ENCODE peak calls at places on chromosomes 5 and 9, in five cellular contexts. U, B, V, X and Z are unnamed samples.
A peak's percentile ranks its signal among the peaks of the same experiment; 100 is the strongest.

GRCh38 chr9:129175825-129176633 is 2.0 kb downstream of the IER5L start:
- DNase-seq in V (peak; percentile 90), B (peak; percentile 91), U (peak; percentile 81), X (peak; percentile 53), Z (peak; percentile 93)

GRCh38 chr9:137772281-137772873 is 105.2 kb upstream of the CACNA1B start:
- DNase-seq in V (peak; percentile 64), U (no peak), B (no peak), X (no peak), Z (no peak)

GRCh38 chr5:39411985-39412384 is 12.8 kb downstream of the DAB2 start:
- DNase-seq in X (no peak), U (no peak), V (no peak), B (no peak), Z (no peak)

GRCh38 chr9:98256632-98257218 is 1.3 kb upstream of the TBC1D2 start:
- DNase-seq in V (peak; percentile 47), B (no peak), X (no peak), U (no peak), Z (no peak)

GRCh38 chr5:74042559-74043357 is 416.8 kb downstream of the ARHGEF28 start:
- DNase-seq in B (peak; percentile 79), V (no peak), X (no peak), U (no peak), Z (no peak)

GRCh38 chr5:179865471-179866240 is 7.0 kb upstream of the MRNIP start:
- DNase-seq in U (no peak), B (no peak), V (no peak), X (no peak), Z (no peak)

GRCh38 chr5:16492398-16493175 is 27.0 kb upstream of the ZNF622 start:
- DNase-seq in B (no peak), X (no peak), U (peak; percentile 34), V (no peak), Z (no peak)

GRCh38 chr5:119353686-119354366 is 2.0 kb upstream of the TNFAIP8 start:
- DNase-seq in U (no peak), X (no peak), V (no peak), B (no peak), Z (no peak)

GRCh38 chr5:115624994-115625393 is 842 bp downstream of the TMED7 start:
- DNase-seq in U (no peak), X (no peak), V (no peak), B (no peak), Z (no peak)

GRCh38 chr9:95012035-95012708 is 285.7 kb downstream of the AOPEP start:
- DNase-seq in X (no peak), U (no peak), B (no peak), V (no peak), Z (no peak)

GRCh38 chr9:2655411-2655901 is 33.9 kb downstream of the VLDLR start:
- DNase-seq in X (no peak), B (peak; percentile 89), U (no peak), V (no peak), Z (no peak)

GRCh38 chr5:14429102-14429501 is 152.5 kb upstream of the OTULINL start:
- DNase-seq in V (no peak), U (no peak), X (no peak), B (no peak), Z (no peak)

GRCh38 chr5:87674235-87674634 is 261.5 kb upstream of the CCNH start:
- DNase-seq in V (no peak), U (no peak), X (no peak), B (no peak), Z (no peak)

GRCh38 chr9:75238311-75238976 is 150.1 kb downstream of the OSTF1 start:
- DNase-seq in V (peak; percentile 87), X (no peak), U (no peak), B (peak; percentile 16), Z (peak; percentile 55)

GRCh38 chr9:16335788-16336580 is 534.5 kb downstream of the BNC2 start:
- DNase-seq in V (no peak), B (peak; percentile 99), U (peak; percentile 44), X (no peak), Z (no peak)

GRCh38 chr9:86405926-86406325 is 51.7 kb upstream of the TUT7 start:
- DNase-seq in U (no peak), X (no peak), B (peak; percentile 90), V (peak; percentile 8), Z (no peak)

GRCh38 chr5:180689071-180689694 is 39.8 kb upstream of the FLT4 start:
- DNase-seq in B (no peak), U (no peak), V (no peak), X (no peak), Z (no peak)

GRCh38 chr9:125343518-125344284 is 82.1 kb downstream of the GAPVD1 start:
- DNase-seq in X (no peak), V (peak; percentile 74), U (no peak), B (peak; percentile 69), Z (peak; percentile 36)

GRCh38 chr5:83354958-83355357 is 116.6 kb upstream of the VCAN start:
- DNase-seq in V (peak; percentile 96), X (no peak), B (no peak), U (no peak), Z (no peak)

GRCh38 chr5:76617675-76618074 is 5.5 kb downstream of the F2RL2 start:
- DNase-seq in B (peak; percentile 70), V (no peak), X (no peak), U (no peak), Z (no peak)

GRCh38 chr9:133733421-133734250 is 4.5 kb downstream of the SARDH start:
- DNase-seq in B (no peak), X (no peak), V (no peak), U (no peak), Z (peak; percentile 81)

GRCh38 chr5:135051399-135051798 is 17.4 kb upstream of the PITX1 start:
- DNase-seq in V (no peak), U (no peak), X (no peak), B (no peak), Z (no peak)

GRCh38 chr9:127850286-127850830 is 4.1 kb downstream of the ENG start:
- DNase-seq in B (no peak), X (no peak), U (no peak), V (no peak), Z (no peak)

GRCh38 chr5:96584712-96585111 is 77.5 kb upstream of the CAST start:
- DNase-seq in B (no peak), X (no peak), V (no peak), U (no peak), Z (no peak)

GRCh38 chr9:115524467-115525059 is 406.6 kb upstream of the TNC start:
- DNase-seq in B (peak; percentile 56), U (no peak), V (peak; percentile 81), X (no peak), Z (no peak)

GRCh38 chr9:81103597-81104471 is 585.5 kb downstream of the TLE1 start:
- DNase-seq in X (no peak), V (no peak), B (no peak), U (no peak), Z (no peak)

GRCh38 chr5:1445313-1445894 is at the start of gene SLC6A3:
- DNase-seq in U (no peak), B (no peak), X (no peak), V (peak; percentile 93), Z (peak; percentile 89)

GRCh38 chr5:78927657-78928282 is 57.3 kb downstream of the ARSB start:
- DNase-seq in V (peak; percentile 92), B (peak; percentile 12), U (no peak), X (no peak), Z (no peak)

GRCh38 chr5:98722188-98722587 is 51.3 kb upstream of the RGMB start:
- DNase-seq in B (no peak), X (no peak), V (no peak), U (no peak), Z (no peak)

GRCh38 chr9:130530932-130531331 is 48.4 kb upstream of the FUBP3 start:
- DNase-seq in V (no peak), X (no peak), B (peak; percentile 48), U (peak; percentile 63), Z (peak; percentile 79)

GRCh38 chr5:73801736-73802135 is 175.7 kb downstream of the ARHGEF28 start:
- DNase-seq in V (no peak), U (no peak), B (no peak), X (no peak), Z (no peak)

GRCh38 chr9:132600326-132600984 is 18.0 kb downstream of the BARHL1 start:
- DNase-seq in X (no peak), V (no peak), B (no peak), U (no peak), Z (no peak)

GRCh38 chr9:132094314-132094791 is 14.7 kb upstream of the MED27 start:
- DNase-seq in X (no peak), V (no peak), U (no peak), B (peak; percentile 80), Z (no peak)

GRCh38 chr5:94670726-94671125 is 52.3 kb downstream of the SLF1 start:
- DNase-seq in V (no peak), U (no peak), X (no peak), B (no peak), Z (no peak)

GRCh38 chr5:89900346-89900745 is 509.2 kb downstream of the CETN3 start:
- DNase-seq in X (no peak), V (no peak), B (no peak), U (no peak), Z (no peak)

GRCh38 chr5:96816430-96816939 is 8.7 kb upstream of the ERAP1 start:
- DNase-seq in X (no peak), V (peak; percentile 66), U (no peak), B (no peak), Z (peak; percentile 45)